ENCODE peak calls at places on chromosomes 3 and 15, in nine cellular contexts. F is HFF-Myc, Y is fibroblast of pulmonary artery, L is NB4, O is heart right ventricle, V is GM23338, G is fibroblast of villous mesenchyme, A is tibial artery, N is fibroblast of the aortic adventitia. I is an unnamed sample.

GRCh38 chr3:46866720-46867549 is 3.7 kb upstream of the MYL3 start:
- DNase-seq in N (peak; percentile 50), Y (peak; percentile 58), O (peak; percentile 90), F (no peak), L (peak; percentile 54), A (peak; percentile 82), V (peak; percentile 89), G (peak; percentile 47), I (peak; percentile 76)

GRCh38 chr3:46464326-46465195 is at the start of gene LTF:
- DNase-seq in G (no peak), N (no peak), A (no peak), V (peak; percentile 56), O (no peak), L (no peak), F (no peak), Y (no peak), I (no peak)

GRCh38 chr3:195012100-195012499 is 258.9 kb downstream of the XXYLT1 start:
- DNase-seq in L (peak; percentile 30), G (no peak), Y (no peak), V (no peak), O (no peak), A (no peak), N (no peak), F (no peak), I (no peak)

GRCh38 chr3:161273589-161274218 is 52.6 kb downstream of the NMD3 start:
- DNase-seq in Y (peak; percentile 69), V (peak; percentile 78), G (peak; percentile 56), O (no peak), L (peak; percentile 47), N (peak; percentile 75), F (no peak), A (no peak), I (peak; percentile 32)

GRCh38 chr3:114331007-114331406 is 37.2 kb downstream of the TIGIT start:
- DNase-seq in V (no peak), L (no peak), Y (no peak), O (no peak), N (no peak), G (no peak), F (no peak), A (no peak), I (no peak)

GRCh38 chr3:160486459-160486869 is 36.9 kb upstream of the TRIM59 start:
- DNase-seq in V (peak; percentile 44), Y (peak; percentile 69), O (no peak), G (peak; percentile 74), F (no peak), N (peak; percentile 72), A (no peak), L (peak; percentile 56), I (peak; percentile 29)

GRCh38 chr15:66956672-66957540 is 108.5 kb upstream of the SMAD3 start:
- DNase-seq in N (no peak), V (no peak), A (no peak), F (no peak), L (no peak), O (no peak), G (no peak), Y (no peak), I (no peak)

GRCh38 chr3:131610174-131610573 is 107.4 kb upstream of the MRPL3 start:
- DNase-seq in L (no peak), G (no peak), V (no peak), O (no peak), F (no peak), N (no peak), A (no peak), Y (no peak), I (no peak)

GRCh38 chr3:22887664-22888291 is 315.3 kb upstream of the UBE2E2 start:
- DNase-seq in F (no peak), L (peak; percentile 49), V (peak; percentile 66), Y (peak; percentile 61), A (no peak), N (peak; percentile 25), G (peak; percentile 15), O (no peak), I (peak; percentile 53)

DNA sequence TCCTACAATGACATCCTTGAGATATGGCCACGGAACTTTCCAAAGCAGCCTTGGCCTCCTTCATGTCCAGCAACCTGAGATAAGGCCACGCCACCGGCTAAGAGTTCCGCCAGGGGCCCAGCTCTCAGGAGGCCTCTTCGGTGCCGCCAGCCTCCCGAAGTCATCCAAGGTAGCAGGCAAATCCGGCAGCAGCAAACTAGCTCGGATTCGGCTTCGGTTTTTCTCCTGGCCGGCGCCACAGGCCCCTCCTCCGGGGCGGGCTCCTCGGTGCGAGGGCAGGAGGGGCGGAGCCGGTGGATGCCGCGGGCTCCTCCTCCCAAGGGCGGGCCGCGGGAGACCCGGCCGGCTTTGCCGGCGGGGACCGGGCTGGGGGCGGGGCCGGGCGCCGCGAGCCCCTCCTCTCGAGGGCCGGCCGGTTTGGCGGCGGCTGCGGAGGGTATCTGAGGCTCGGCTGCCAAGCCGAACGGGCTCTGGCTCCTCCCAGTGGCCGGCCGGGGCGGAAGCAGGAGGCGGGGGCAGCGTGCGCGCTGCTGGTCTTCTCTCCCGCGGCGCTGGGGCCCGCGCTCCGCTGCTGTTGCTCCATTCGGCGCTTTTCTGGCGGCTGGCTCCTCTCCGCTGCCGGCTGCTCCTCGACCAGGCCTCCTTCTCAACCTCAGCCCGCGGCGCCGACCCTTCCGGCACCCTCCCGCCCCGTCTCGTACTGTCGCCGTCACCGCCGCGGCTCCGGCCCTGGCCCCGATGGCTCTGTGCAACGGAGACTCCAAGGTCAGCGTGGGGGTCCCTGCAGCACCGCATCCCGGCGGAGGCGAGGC is at the start of gene GMPS:
- DNase-seq in L (peak; percentile 95), G (peak; percentile 93), V (peak; percentile 95), Y (peak; percentile 93), A (peak; percentile 90), O (peak; percentile 92), N (peak; percentile 87), F (peak; percentile 61), I (peak; percentile 93)
- TF ChIP-seq CTCF in L (no peak), G (peak; percentile 39), V (peak; percentile 78), Y (no peak), A (peak; percentile 52), O (peak; percentile 74), N (peak; percentile 22), F (peak; percentile 7), I (peak; percentile 5)

DNA sequence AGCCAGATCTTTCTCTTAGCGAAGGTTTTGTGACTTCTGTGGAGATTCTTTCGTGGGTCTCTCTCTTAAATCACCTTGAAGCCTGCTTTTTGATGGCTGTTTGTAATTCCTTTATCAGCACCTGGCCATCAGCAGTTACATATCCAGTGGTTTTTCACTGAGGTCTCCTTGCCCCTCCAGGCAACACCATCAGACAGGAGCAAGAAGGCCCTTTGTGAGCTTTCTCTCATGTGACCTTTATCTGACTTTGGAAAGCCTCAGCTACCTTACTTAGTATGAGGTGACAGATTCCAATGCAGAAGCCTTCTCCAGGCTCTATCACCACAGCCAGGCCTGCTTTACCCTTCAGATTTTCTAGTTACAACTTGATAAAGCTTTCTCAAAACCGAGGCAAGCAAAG is 30.0 kb upstream of the P3H2 start:
- DNase-seq in O (no peak), Y (no peak), L (no peak), N (no peak), V (no peak), A (no peak), F (no peak), G (no peak), I (no peak)
- H3K4me3 ChIP-seq in O (no peak overlapping the region), Y (no peak overlapping the region), L (no peak overlapping the region), N (no peak overlapping the region), V (no peak overlapping the region), A (no peak overlapping the region), F (no peak overlapping the region), G (no peak overlapping the region), I (no peak overlapping the region)

DNA sequence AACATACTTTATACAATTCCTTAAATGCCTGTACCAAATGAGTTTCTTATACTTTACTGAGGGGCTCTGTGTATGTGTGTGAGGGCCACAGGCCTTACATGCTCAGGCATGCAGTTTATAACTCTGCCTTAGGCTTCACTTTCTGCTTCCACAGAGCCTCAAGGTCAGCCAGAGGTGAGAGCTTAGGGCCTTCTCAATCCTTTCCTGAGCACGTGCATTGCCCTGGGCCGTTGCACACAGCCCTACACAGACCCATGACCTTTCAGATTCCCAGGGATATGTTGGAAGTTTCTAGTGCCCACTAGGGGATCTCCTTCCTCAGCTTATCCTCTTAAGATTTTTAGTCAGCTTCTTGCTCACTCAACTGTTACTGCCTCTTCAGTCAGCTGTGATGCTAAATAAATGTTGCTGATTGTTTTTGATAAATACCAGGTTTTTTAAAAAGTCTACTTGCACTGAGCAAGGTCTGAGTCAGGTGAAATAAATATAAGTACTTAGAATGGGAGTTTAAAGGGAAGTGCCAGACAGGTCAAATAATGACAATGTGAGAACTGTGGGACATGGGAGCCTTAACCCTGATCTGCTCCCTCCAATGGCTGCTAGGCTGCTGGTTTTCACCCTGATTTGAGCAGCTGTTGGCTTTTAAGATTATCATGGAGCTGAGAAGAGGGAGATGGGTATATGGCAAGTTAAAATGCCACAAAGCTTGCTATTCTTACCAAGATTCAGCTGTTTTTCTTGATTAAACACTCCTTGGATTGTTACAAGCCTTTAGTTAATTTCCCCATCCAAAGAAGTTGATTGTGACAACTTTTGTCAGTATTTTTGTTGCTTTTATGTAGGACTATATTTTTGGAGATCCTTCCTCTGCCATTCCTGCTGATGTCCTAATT is 169.5 kb downstream of the PLD1 start:
- DNase-seq in G (peak; percentile 68), N (peak; percentile 66), L (no peak), O (no peak), Y (peak; percentile 41), A (no peak), V (peak; percentile 49), F (peak; percentile 55), I (peak; percentile 17)
- TF ChIP-seq CTCF in G (peak; percentile 31), N (peak; percentile 34), L (no peak), O (no peak), Y (peak; percentile 26), A (no peak), V (peak; percentile 27), F (peak; percentile 19), I (peak; percentile 20)

GRCh38 chr3:10305331-10305902 is 12.7 kb upstream of the GHRL start:
- DNase-seq in V (no peak), N (no peak), F (no peak), A (no peak), Y (no peak), O (no peak), G (no peak), L (no peak), I (no peak)
- H3K4me3 ChIP-seq in V (no peak overlapping the region), N (no peak overlapping the region), F (no peak overlapping the region), A (no peak overlapping the region), Y (no peak overlapping the region), O (no peak overlapping the region), G (no peak overlapping the region), L (no peak overlapping the region), I (no peak overlapping the region)

DNA sequence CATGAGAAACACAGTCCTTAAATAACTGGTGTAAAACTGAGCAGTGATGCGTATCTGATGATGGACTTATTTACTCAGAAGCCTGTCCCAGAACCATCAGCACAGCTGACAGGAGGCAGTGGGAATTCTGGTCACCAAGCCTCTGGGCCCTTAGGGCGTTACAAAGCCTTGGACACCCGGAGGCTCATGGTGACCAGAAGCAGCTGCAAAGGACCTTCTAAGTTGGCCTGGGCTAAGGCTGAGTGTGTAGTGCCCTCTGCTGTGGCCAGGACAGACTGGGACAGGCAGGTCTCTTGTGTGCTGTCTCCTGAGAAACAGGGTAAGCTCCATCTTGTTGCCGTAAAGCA is 168.9 kb downstream of the ATP10A start:
- DNase-seq in Y (no peak), A (no peak), V (no peak), L (no peak), F (no peak), N (no peak), G (no peak), O (no peak), I (no peak)
- TF ChIP-seq CTCF in Y (no peak), A (no peak), V (no peak), L (no peak), F (no peak), N (no peak), G (no peak), O (no peak), I (no peak)

GRCh38 chr3:25429441-25429907 is 1.4 kb downstream of the RARB start:
- DNase-seq in V (no peak), Y (no peak), O (no peak), A (no peak), L (no peak), G (no peak), N (peak; percentile 16), F (no peak), I (no peak)
- H3K4me3 ChIP-seq in V (no peak overlapping the region), Y (peak overlapping the region; percentile 70), O (peak overlapping the region; percentile 75), A (peak overlapping the region; percentile 78), L (no peak overlapping the region), G (peak overlapping the region; percentile 58), N (peak overlapping the region; percentile 80), F (peak overlapping the region; percentile 47), I (no peak overlapping the region)